ENCODE peak calls at places on chromosomes 4 and X, in six cellular contexts. M is mesenchymal stem cell; C is IMR-90; R is testis; N is CD8-positive, alpha-beta memory T cell; X is neural progenitor cell. G is an unnamed sample. For H3K9me3 and H3K4me1, the result is how much of the 10 kb centered on the place peaks cover.

GRCh38 chr4:109211671-109212070 is 90.8 kb downstream of the COL25A1 start:
- DNase-seq in X (no peak), R (no peak), C (peak), N (no peak), M (no peak), G (no peak)

GRCh38 chr4:56619160-56619559 is 61.9 kb downstream of the HOPX start:
- DNase-seq in X (no peak), M (peak), R (no peak), C (peak), N (no peak), G (no peak)

GRCh38 chr4:26020083-26020668 is 106.2 kb downstream of the SMIM20 start:
- DNase-seq in C (peak), X (no peak), N (no peak), M (peak), R (no peak), G (no peak)

GRCh38 chrX:13283512-13283911 is 36.3 kb downstream of the ATXN3L start:
- DNase-seq in R (no peak), C (no peak), X (peak), N (no peak), M (no peak), G (no peak)

GRCh38 chr4:81093720-81094401 is 63.4 kb downstream of the BMP3 start:
- DNase-seq in N (no peak), X (no peak), C (no peak), M (no peak), R (no peak), G (no peak)

GRCh38 chr4:7960017-7960789 is 20.5 kb upstream of the AFAP1 start:
- DNase-seq in X (no peak), R (no peak), M (peak), C (no peak), N (no peak), G (no peak)

GRCh38 chrX:74520291-74520690 is 94.1 kb downstream of the RLIM start:
- DNase-seq in C (no peak), N (no peak), M (no peak), R (no peak), X (no peak), G (no peak)

GRCh38 chr4:168694669-168695068 is 197.8 kb downstream of the PALLD start:
- DNase-seq in X (no peak), N (no peak), R (no peak), C (peak), M (peak), G (no peak)

GRCh38 chrX:116379854-116380253 is 56.6 kb upstream of the SLC6A14 start:
- DNase-seq in N (no peak), R (no peak), M (no peak), X (no peak), C (peak), G (peak)

GRCh38 chr4:1974836-1975235 is 33.9 kb downstream of the NELFA start:
- DNase-seq in C (no peak), M (no peak), R (no peak), X (no peak), N (no peak), G (no peak)

GRCh38 chrX:17046478-17047097 is 100.1 kb downstream of the REPS2 start:
- DNase-seq in M (peak), N (no peak), R (peak), X (peak), C (peak), G (peak)

GRCh38 chr4:181761130-181761529 is 482.1 kb upstream of the TENM3 start:
- DNase-seq in C (peak), R (no peak), N (no peak), X (no peak), M (no peak), G (no peak)

GRCh38 chrX:131677655-131678628 is 134.1 kb downstream of the OR13H1 start:
- DNase-seq in R (peak), N (no peak), X (peak), M (peak), C (peak), G (peak)

GRCh38 chrX:71285929-71286328 is 2.5 kb downstream of the NONO start:
- DNase-seq in M (no peak), R (no peak), N (no peak), X (no peak), C (no peak), G (no peak)

GRCh38 chr4:88630756-88631155 is 38.5 kb downstream of the HERC3 start:
- DNase-seq in X (no peak), N (no peak), C (peak), R (no peak), M (peak), G (no peak)
- H3K27ac ChIP-seq in X (no peak), N (no peak), C (no peak), R (no peak), M (no peak), G (no peak)

DNA sequence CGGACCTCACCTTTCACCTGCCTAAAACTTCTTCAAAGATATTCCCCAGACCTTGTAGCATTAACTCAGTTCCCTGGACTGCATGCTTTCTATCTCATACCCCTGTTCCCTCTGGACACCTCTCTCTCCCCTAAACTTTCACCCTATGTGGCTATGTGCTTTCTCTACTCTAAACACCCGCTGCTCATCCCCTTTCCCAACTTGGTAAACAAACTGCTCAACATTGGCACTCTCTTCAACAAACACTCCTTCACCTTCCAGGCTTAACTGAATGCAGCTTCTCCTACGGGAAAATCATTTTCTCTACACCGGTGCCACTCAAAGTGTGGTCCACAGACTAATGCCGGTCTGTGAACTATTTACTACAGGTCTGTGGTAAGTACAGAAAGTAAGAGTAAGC is 19.9 kb downstream of the PHF8 start:
- DNase-seq in N (no peak), X (no peak), M (no peak), C (no peak), R (no peak), G (no peak)
- H3K9me3 ChIP-seq in N (under half), X (under half), M (under half), C (under half), R (under half), G (under half)

DNA sequence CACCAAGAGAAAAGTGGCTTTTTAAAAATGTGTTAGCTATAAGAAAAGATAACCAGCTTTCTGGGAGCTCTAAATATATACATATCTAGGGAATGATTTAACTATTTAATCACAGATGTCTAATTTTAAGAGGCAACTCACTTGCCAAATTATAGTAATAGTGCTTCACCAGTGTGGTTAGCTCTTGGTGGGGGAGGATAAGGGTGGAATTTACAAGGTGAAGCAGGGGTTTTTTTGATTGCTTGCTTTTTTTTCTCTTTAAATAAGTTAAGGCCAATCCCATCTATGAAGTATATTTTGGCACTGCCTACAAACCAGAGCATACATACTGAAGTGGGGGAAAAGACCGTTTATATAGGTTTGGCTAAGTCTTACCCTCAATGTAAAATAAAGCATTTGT is 547.8 kb upstream of the DIPK2B start:
- DNase-seq in X (no peak), M (no peak), C (no peak), R (no peak), N (no peak), G (no peak)
- H3K4me1 ChIP-seq in X (under half), M (under half), C (under half), R (under half), N (under half), G (under half)

GRCh38 chrX:23790147-23790497 is 7.1 kb downstream of the SAT1 start:
- DNase-seq in X (no peak), C (no peak), N (no peak), M (no peak), R (peak), G (no peak)

GRCh38 chrX:23788521-23788920 is 5.5 kb downstream of the SAT1 start:
- DNase-seq in N (no peak), M (peak), C (no peak), R (no peak), X (no peak), G (no peak)

GRCh38 chrX:23787745-23788118 is 4.8 kb downstream of the SAT1 start:
- DNase-seq in M (peak), N (no peak), R (no peak), C (no peak), X (no peak), G (no peak)

GRCh38 chrX:23789386-23790146 is 6.6 kb downstream of the SAT1 start:
- DNase-seq in M (no peak), C (no peak), R (no peak), N (no peak), X (no peak), G (peak)

DNA sequence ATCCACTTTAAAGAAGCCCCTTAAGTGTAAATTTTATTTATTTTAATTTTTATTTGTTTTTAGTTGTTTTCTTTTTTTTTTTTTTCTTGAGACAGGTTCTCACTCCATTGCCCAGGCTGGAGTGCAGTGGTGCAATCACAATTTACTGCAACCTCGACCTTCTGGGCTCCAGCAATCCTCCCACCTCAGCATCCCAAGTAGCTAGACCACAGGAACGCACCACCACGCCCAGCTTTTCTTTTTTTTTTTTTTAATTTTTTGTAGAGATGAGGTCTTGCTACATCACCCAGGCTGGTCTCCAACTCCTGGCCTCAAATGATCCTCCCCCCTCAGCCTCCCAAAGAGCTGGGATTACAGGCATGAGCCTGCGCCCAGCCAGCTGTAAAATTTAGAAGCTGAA is 6.0 kb downstream of the SAT1 start:
- DNase-seq in X (no peak), N (no peak), C (no peak), R (no peak), M (no peak), G (no peak)
- H3K27ac ChIP-seq in X (no peak), N (no peak), C (no peak), R (no peak), M (no peak), G (peak)

GRCh38 chr4:68963389-68963788 is 11.8 kb upstream of the UGT2A3 start:
- DNase-seq in N (no peak), R (no peak), M (no peak), X (no peak), C (no peak), G (peak)
- H3K9me3 ChIP-seq in N (under half), R (under half), M (under half), X (under half), C (under half), G (under half)

GRCh38 chr4:54094449-54094848 is 5.5 kb upstream of the GSX2 start:
- DNase-seq in C (no peak), R (no peak), M (no peak), N (no peak), X (peak), G (no peak)

GRCh38 chr4:54098375-54098774 is 1.6 kb upstream of the GSX2 start:
- DNase-seq in R (no peak), N (no peak), X (peak), M (no peak), C (no peak), G (no peak)

GRCh38 chr4:54095110-54095800 is 4.7 kb upstream of the GSX2 start:
- DNase-seq in N (no peak), X (peak), C (no peak), R (peak), M (no peak), G (no peak)

GRCh38 chr4:54097152-54097551 is 2.8 kb upstream of the GSX2 start:
- DNase-seq in X (no peak), M (no peak), N (no peak), R (no peak), C (no peak), G (no peak)

DNA sequence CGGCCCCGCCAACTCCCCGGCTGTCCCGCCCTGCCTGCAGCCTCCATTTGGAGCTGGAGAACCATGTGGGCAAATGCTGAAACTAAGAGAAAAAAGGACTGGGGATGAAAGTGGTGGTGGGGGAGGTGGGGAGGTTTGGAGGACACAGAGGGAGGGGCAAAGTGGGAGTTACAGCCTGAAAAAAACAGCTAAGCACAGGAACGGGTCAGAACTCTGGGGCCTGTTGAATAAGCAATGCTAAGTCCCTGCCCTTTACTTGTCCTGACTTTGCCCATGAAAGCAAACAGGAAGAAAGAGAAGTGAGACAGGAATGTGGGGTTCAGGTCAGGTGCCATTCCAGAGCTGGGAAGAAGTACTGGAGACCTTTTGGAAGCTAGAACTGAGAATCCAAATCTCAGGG is 3.4 kb upstream of the GSX2 start:
- DNase-seq in M (no peak), R (no peak), C (no peak), X (peak), N (no peak), G (no peak)
- H3K4me1 ChIP-seq in M (under half), R (under half), C (under half), X (half or more), N (under half), G (under half)

GRCh38 chr4:40621229-40621591 is 8.5 kb downstream of the RBM47 start:
- DNase-seq in C (no peak), N (no peak), X (no peak), R (no peak), M (no peak), G (no peak)

GRCh38 chr4:40621592-40622512 is 7.8 kb downstream of the RBM47 start:
- DNase-seq in C (peak), M (peak), X (no peak), N (no peak), R (peak), G (peak)

GRCh38 chr4:40622913-40623312 is 6.8 kb downstream of the RBM47 start:
- DNase-seq in N (no peak), R (no peak), C (peak), M (no peak), X (no peak), G (peak)

GRCh38 chr4:40626183-40626990 is 3.3 kb downstream of the RBM47 start:
- DNase-seq in C (peak), X (peak), N (no peak), M (peak), R (peak), G (no peak)

DNA sequence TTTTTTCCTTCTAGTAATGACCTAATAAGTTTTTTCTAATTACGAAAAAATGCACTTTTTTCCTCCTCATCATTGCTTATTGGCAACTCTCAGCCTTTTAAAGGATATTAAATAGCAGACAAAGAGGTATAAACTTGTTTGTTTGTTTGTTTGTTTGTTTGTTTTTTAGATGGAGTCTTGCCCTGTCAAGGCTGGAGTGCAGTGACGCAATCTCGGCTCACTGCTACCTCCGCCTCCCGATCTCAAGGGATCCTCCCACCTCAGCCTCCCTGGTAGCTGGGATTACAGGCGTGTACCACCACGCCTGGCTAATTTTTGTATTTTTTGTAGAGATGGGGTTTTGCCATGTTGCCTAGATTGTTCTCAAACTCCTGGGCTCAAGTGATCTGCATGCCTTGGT is 6.0 kb downstream of the RBM47 start:
- DNase-seq in X (no peak), N (no peak), M (no peak), R (no peak), C (no peak), G (no peak)
- H3K27ac ChIP-seq in X (no peak), N (no peak), M (no peak), R (peak), C (no peak), G (peak)

GRCh38 chr4:116499-116898 is 7.8 kb upstream of the ZNF718 start:
- DNase-seq in X (no peak), N (no peak), C (no peak), R (no peak), M (no peak), G (no peak)

GRCh38 chr4:114151-114550 is 10.2 kb upstream of the ZNF718 start:
- DNase-seq in M (no peak), R (no peak), N (no peak), X (no peak), C (no peak), G (no peak)

GRCh38 chr4:112771-113170 is 11.5 kb upstream of the ZNF718 start:
- DNase-seq in N (no peak), X (no peak), R (no peak), M (no peak), C (no peak), G (no peak)

GRCh38 chr4:107444-108429 is 16.6 kb upstream of the ZNF718 start:
- DNase-seq in M (no peak), R (no peak), N (no peak), X (no peak), C (no peak), G (no peak)

GRCh38 chr4:113732-114131 is 10.6 kb upstream of the ZNF718 start:
- DNase-seq in N (no peak), R (no peak), X (no peak), M (no peak), C (no peak), G (no peak)
- H3K9me3 ChIP-seq in N (under half), R (under half), X (under half), M (half or more), C (under half), G (under half)